ENCODE peak calls at places on chromosome 1, in seven cellular contexts. S, G, Z, U, P, I and T are unnamed samples.

GRCh38 chr1:45769261-45769932 is 18.9 kb upstream of the IPP start:
- DNase-seq in G (no peak), P (no peak), U (no peak), S (peak), I (no peak), Z (no peak), T (no peak)

GRCh38 chr1:200258447-200259375 is 151.1 kb downstream of the ZNF281 start:
- DNase-seq in S (peak), Z (peak), P (peak), I (no peak), U (no peak), G (no peak), T (peak)

GRCh38 chr1:78009276-78009675 is 4.5 kb downstream of the DNAJB4 start:
- DNase-seq in U (no peak), Z (no peak), G (no peak), P (no peak), S (no peak), I (no peak), T (peak)

GRCh38 chr1:57857809-57858208 is 433.9 kb upstream of the DAB1 start:
- DNase-seq in I (no peak), G (no peak), Z (no peak), U (no peak), P (no peak), S (no peak), T (peak)

GRCh38 chr1:34066921-34067603 is 98.0 kb downstream of the CSMD2 start:
- DNase-seq in G (no peak), U (no peak), Z (no peak), S (no peak), P (no peak), I (no peak), T (no peak)

GRCh38 chr1:240029418-240029817 is 62.3 kb upstream of the FMN2 start:
- DNase-seq in U (no peak), Z (no peak), I (no peak), G (no peak), S (no peak), P (no peak), T (no peak)

GRCh38 chr1:209400351-209401220 is 182.9 kb upstream of the CAMK1G start:
- DNase-seq in S (no peak), G (no peak), P (no peak), Z (no peak), U (no peak), I (no peak), T (no peak)

GRCh38 chr1:15305366-15305765 is 58.3 kb downstream of the FHAD1 start:
- DNase-seq in G (no peak), Z (no peak), S (no peak), I (no peak), U (no peak), P (no peak), T (no peak)

GRCh38 chr1:116759636-116760035 is 5.4 kb downstream of the CD2 start:
- DNase-seq in I (no peak), S (no peak), P (no peak), U (no peak), Z (no peak), G (no peak), T (no peak)